ENCODE peak calls at places on chromosome 5, in ten cellular contexts. A is WERI-Rb-1, M is AML-193, G is Daoy, J is endothelial cell of umbilical vein, K is Peyer's patch, C is activated T-cell treated with anti-CD3 and anti-CD28 coated beads for 24 hours, U is mucosa of gallbladder, V is OCI-M1, N is ovary. D is an unnamed sample.
A peak's percentile ranks its signal among the peaks of the same experiment; 100 is the strongest.

GRCh38 chr5:18990852-18991251 is 997.1 kb downstream of the CDH18 start:
- DNase-seq in A (no peak), M (no peak), G (no peak), J (no peak), K (no peak), C (no peak), U (no peak), V (no peak), N (no peak), D (no peak)

GRCh38 chr5:123651234-123651633 is 139.3 kb downstream of the CSNK1G3 start:
- DNase-seq in A (no peak), M (no peak), G (no peak), J (no peak), K (no peak), C (no peak), U (no peak), V (no peak), N (no peak), D (no peak)

GRCh38 chr5:19229210-19229835 is 758.7 kb downstream of the CDH18 start:
- DNase-seq in A (no peak), M (no peak), G (no peak), J (no peak), K (no peak), C (no peak), U (no peak), V (no peak), N (no peak), D (no peak)

GRCh38 chr5:108101105-108101504 is 280.8 kb downstream of the FBXL17 start:
- DNase-seq in A (no peak), M (no peak), G (no peak), J (no peak), K (no peak), C (no peak), U (peak; percentile 38), V (no peak), N (no peak), D (no peak)

GRCh38 chr5:157564149-157564711 is 11.3 kb downstream of the ADAM19 start:
- DNase-seq in A (peak; percentile 71), M (no peak), G (no peak), J (peak; percentile 90), K (no peak), C (no peak), U (no peak), V (peak; percentile 54), N (no peak), D (no peak)

GRCh38 chr5:34687269-34688011 is 31.3 kb downstream of the RAI14 start:
- DNase-seq in A (no peak), M (no peak), G (peak; percentile 40), J (no peak), K (no peak), C (no peak), U (no peak), V (peak; percentile 55), N (no peak), D (peak; percentile 89)

GRCh38 chr5:116209166-116209565 is 124.3 kb downstream of the COMMD10 start:
- DNase-seq in A (no peak), M (no peak), G (no peak), J (no peak), K (no peak), C (no peak), U (no peak), V (no peak), N (no peak), D (no peak)

GRCh38 chr5:14054111-14054854 is 88.9 kb upstream of the TRIO start:
- DNase-seq in A (no peak), M (no peak), G (no peak), J (no peak), K (no peak), C (no peak), U (no peak), V (no peak), N (no peak), D (no peak)